ENCODE peak calls at places on chromosomes 11 and 22, in four cellular contexts. Z, J, Q and B are unnamed samples.

GRCh38 chr22:45312415-45312814 is 2.7 kb downstream of the FAM118A start:
- DNase-seq in Z (no peak), J (no peak), Q (no peak), B (no peak)

GRCh38 chr11:12696911-12697581 is 22.8 kb downstream of the TEAD1 start:
- DNase-seq in Z (no peak), J (no peak), Q (no peak), B (no peak)

GRCh38 chr11:18253222-18253621 is 4.8 kb upstream of the SAA2 start:
- DNase-seq in Z (no peak), J (no peak), Q (no peak), B (no peak)

GRCh38 chr11:111413849-111414248 is 34.8 kb upstream of the POU2AF1 start:
- DNase-seq in Z (no peak), J (no peak), Q (no peak), B (no peak)

GRCh38 chr11:84628871-84629625 is 998.1 kb downstream of the DLG2 start:
- DNase-seq in Z (no peak), J (no peak), Q (no peak), B (no peak)

GRCh38 chr11:67178878-67179277 is 59.8 kb downstream of the KDM2A start:
- DNase-seq in Z (no peak), J (no peak), Q (no peak), B (no peak)

GRCh38 chr11:100863080-100863581 is 176.0 kb downstream of the ARHGAP42 start:
- DNase-seq in Z (no peak), J (peak), Q (no peak), B (no peak)

GRCh38 chr11:72962084-72962483 is 147.9 kb downstream of the ATG16L2 start:
- DNase-seq in Z (no peak), J (no peak), Q (no peak), B (no peak)

GRCh38 chr22:20433686-20434241 is 3.9 kb downstream of the SCARF2 start:
- DNase-seq in Z (peak), J (no peak), Q (no peak), B (no peak)

GRCh38 chr11:64638017-64638664 is 47.1 kb downstream of the SLC22A12 start:
- DNase-seq in Z (no peak), J (no peak), Q (no peak), B (peak)

GRCh38 chr22:41367039-41367679 is 14.6 kb upstream of the TEF start:
- DNase-seq in Z (peak), J (peak), Q (peak), B (peak)

GRCh38 chr11:3220101-3220500 is 1.5 kb upstream of the MRGPRG start:
- DNase-seq in Z (peak), J (no peak), Q (no peak), B (no peak)

GRCh38 chr11:93477684-93478234 is 65.4 kb downstream of the SMCO4 start:
- DNase-seq in Z (no peak), J (no peak), Q (no peak), B (no peak)

GRCh38 chr11:131889146-131889577 is 518.7 kb downstream of the NTM start:
- DNase-seq in Z (no peak), J (peak), Q (no peak), B (peak)

GRCh38 chr11:90493379-90493778 is 270.5 kb upstream of the CHORDC1 start:
- DNase-seq in Z (no peak), J (no peak), Q (no peak), B (no peak)

GRCh38 chr22:27510024-27510423 is 291.5 kb downstream of the MN1 start:
- DNase-seq in Z (no peak), J (no peak), Q (no peak), B (no peak)

GRCh38 chr11:40247023-40247422 is 1212.4 kb downstream of the LRRC4C start:
- DNase-seq in Z (no peak), J (no peak), Q (no peak), B (no peak)

GRCh38 chr22:45717787-45718186 is 46.2 kb downstream of the ATXN10 start:
- DNase-seq in Z (no peak), J (no peak), Q (no peak), B (no peak)

GRCh38 chr11:128289048-128289447 is 298.3 kb downstream of the ETS1 start:
- DNase-seq in Z (no peak), J (no peak), Q (no peak), B (no peak)

GRCh38 chr22:41699264-41700104 is at the start of gene MEI1:
- DNase-seq in Z (peak), J (peak), Q (peak), B (no peak)

GRCh38 chr11:19679952-19680823 is 32.4 kb upstream of the NAV2 start:
- DNase-seq in Z (peak), J (peak), Q (peak), B (no peak)

GRCh38 chr22:31872209-31872608 is 72.1 kb upstream of the YWHAH start:
- DNase-seq in Z (no peak), J (no peak), Q (no peak), B (no peak)

GRCh38 chr22:49010086-49010863 is 817.4 kb downstream of the BRD1 start:
- DNase-seq in Z (no peak), J (no peak), Q (no peak), B (no peak)

GRCh38 chr11:79139900-79140299 is 300.9 kb downstream of the TENM4 start:
- DNase-seq in Z (no peak), J (no peak), Q (no peak), B (no peak)

GRCh38 chr11:61254403-61255025 is 13.5 kb downstream of the PGA5 start:
- DNase-seq in Z (peak), J (peak), Q (no peak), B (peak)

GRCh38 chr11:119814766-119815165 is 85.8 kb upstream of the NECTIN1 start:
- DNase-seq in Z (no peak), J (no peak), Q (no peak), B (no peak)

GRCh38 chr11:19848219-19848618 is 135.6 kb downstream of the NAV2 start:
- DNase-seq in Z (no peak), J (no peak), Q (no peak), B (no peak)

GRCh38 chr11:134277176-134278001 is 1.2 kb downstream of the GLB1L3 start:
- DNase-seq in Z (no peak), J (no peak), Q (no peak), B (no peak)
- TF ChIP-seq CTCF in Z (no peak), J (no peak), Q (no peak), B (no peak)

DNA sequence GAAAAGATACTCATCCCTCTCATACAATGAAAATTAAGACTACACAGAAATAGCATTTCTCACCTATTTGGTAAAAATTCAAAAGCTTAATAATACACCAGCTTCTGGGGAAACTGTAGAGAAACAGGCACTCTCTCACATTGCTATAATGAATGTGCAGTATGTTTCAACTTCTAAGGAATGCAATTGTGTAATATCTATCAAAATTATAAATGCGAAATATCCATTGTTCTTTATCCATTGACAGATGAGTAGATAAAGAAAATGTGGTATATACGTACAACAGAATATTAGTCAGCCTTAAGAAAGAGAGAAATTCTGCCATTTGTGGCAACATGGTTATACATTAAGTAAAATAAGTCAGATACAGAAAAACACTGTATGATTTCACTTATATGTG is 101.4 kb upstream of the OR9G4 start:
- DNase-seq in Z (no peak), J (no peak), Q (no peak), B (no peak)
- TF ChIP-seq CTCF in Z (no peak), J (no peak), Q (no peak), B (no peak)

DNA sequence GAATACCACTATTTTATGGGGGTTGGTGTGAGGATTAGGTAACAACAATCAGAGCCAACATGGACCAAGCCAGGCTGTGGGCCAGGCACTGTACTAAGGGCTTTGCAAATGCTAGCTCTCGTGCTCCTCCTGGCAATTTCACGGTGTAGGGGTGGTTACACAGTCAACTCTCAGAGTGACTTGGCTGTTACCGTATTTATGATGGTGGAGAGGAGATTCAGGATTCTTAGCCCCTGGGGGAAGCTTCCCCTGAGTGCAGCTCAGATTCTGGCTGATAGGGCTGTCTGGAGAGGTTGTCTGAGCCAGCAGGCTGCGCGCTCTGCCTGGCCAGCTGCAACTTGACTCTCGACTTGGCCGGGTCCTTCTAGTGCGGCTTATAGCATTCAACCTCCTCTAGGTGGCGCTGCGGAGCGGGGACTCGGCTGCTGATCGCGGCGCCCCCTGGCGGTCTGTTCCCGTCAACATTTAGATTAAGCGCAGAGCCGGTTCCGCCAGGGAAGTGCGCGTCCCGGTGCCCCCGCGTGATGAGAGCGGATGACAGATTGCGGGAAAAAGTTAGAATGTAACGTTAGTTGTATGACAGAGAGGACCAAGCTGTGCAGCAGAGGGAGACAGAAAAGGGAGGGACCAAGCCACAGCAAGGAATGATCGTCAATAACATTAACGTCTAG is 4.5 kb upstream of the NCF4 start:
- DNase-seq in Z (peak), J (peak), Q (peak), B (peak)
- TF ChIP-seq CTCF in Z (peak), J (peak), Q (peak), B (peak)

GRCh38 chr11:77106759-77107158 is 4.1 kb downstream of the OMP start:
- DNase-seq in Z (no peak), J (no peak), Q (no peak), B (no peak)
- TF ChIP-seq CTCF in Z (no peak), J (no peak), Q (no peak), B (no peak)

GRCh38 chr11:975824-976223 is 50.2 kb downstream of the AP2A2 start:
- DNase-seq in Z (no peak), J (no peak), Q (no peak), B (peak)
- TF ChIP-seq CTCF in Z (no peak), J (no peak), Q (no peak), B (no peak)